ENCODE peak calls at places on chromosomes 3 and 15, in six cellular contexts. One of them, this sample, is unnamed.

GRCh38 chr15:68818671-68819450 is 1.8 kb downstream of the ANP32A start:
- DNase-seq in upper lobe of left lung: peak
- DNase-seq in lower lobe of right lung: peak
- DNase-seq in B cell: peak
- DNase-seq in progenitor cell of endocrine pancreas: peak
- DNase-seq in pancreas: peak
- DNase-seq in this sample: peak

GRCh38 chr3:177111541-177111949 is 85.7 kb downstream of the TBL1XR1 start:
- DNase-seq in lower lobe of right lung: no peak
- DNase-seq in pancreas: no peak
- DNase-seq in B cell: no peak
- DNase-seq in progenitor cell of endocrine pancreas: no peak
- DNase-seq in upper lobe of left lung: no peak
- DNase-seq in this sample: no peak

GRCh38 chr3:143822374-143822773 is 25.9 kb downstream of the SLC9A9 start:
- DNase-seq in lower lobe of right lung: no peak
- DNase-seq in upper lobe of left lung: no peak
- DNase-seq in pancreas: no peak
- DNase-seq in progenitor cell of endocrine pancreas: no peak
- DNase-seq in B cell: no peak
- DNase-seq in this sample: no peak

GRCh38 chr15:95267476-95267875 is 1036.1 kb downstream of the MCTP2 start:
- DNase-seq in pancreas: no peak
- DNase-seq in upper lobe of left lung: no peak
- DNase-seq in B cell: no peak
- DNase-seq in lower lobe of right lung: no peak
- DNase-seq in progenitor cell of endocrine pancreas: no peak
- DNase-seq in this sample: no peak

GRCh38 chr15:79883579-79884203 is 13.1 kb downstream of the MTHFS start:
- DNase-seq in pancreas: no peak
- DNase-seq in B cell: no peak
- DNase-seq in progenitor cell of endocrine pancreas: no peak
- DNase-seq in lower lobe of right lung: no peak
- DNase-seq in upper lobe of left lung: no peak
- DNase-seq in this sample: no peak

GRCh38 chr3:164468055-164468454 is 610.2 kb downstream of the SI start:
- DNase-seq in pancreas: no peak
- DNase-seq in lower lobe of right lung: no peak
- DNase-seq in upper lobe of left lung: no peak
- DNase-seq in progenitor cell of endocrine pancreas: no peak
- DNase-seq in B cell: no peak
- DNase-seq in this sample: no peak

GRCh38 chr15:66954601-66955000 is 110.8 kb upstream of the SMAD3 start:
- DNase-seq in progenitor cell of endocrine pancreas: no peak
- DNase-seq in pancreas: no peak
- DNase-seq in B cell: no peak
- DNase-seq in upper lobe of left lung: no peak
- DNase-seq in lower lobe of right lung: no peak
- DNase-seq in this sample: no peak

GRCh38 chr3:43378066-43378935 is 92.0 kb downstream of the SNRK start:
- DNase-seq in B cell: peak
- DNase-seq in upper lobe of left lung: no peak
- DNase-seq in lower lobe of right lung: no peak
- DNase-seq in progenitor cell of endocrine pancreas: no peak
- DNase-seq in pancreas: no peak
- DNase-seq in this sample: peak

GRCh38 chr3:46692566-46692983 is 904 bp downstream of the ALS2CL start:
- DNase-seq in upper lobe of left lung: peak
- DNase-seq in pancreas: peak
- DNase-seq in progenitor cell of endocrine pancreas: peak
- DNase-seq in lower lobe of right lung: peak
- DNase-seq in B cell: no peak
- DNase-seq in this sample: no peak

GRCh38 chr3:30768703-30769550 is 125.5 kb downstream of the GADL1 start:
- DNase-seq in pancreas: peak
- DNase-seq in B cell: peak
- DNase-seq in lower lobe of right lung: peak
- DNase-seq in upper lobe of left lung: no peak
- DNase-seq in progenitor cell of endocrine pancreas: peak
- DNase-seq in this sample: peak

GRCh38 chr15:101500865-101501551 is 11.5 kb upstream of the PCSK6 start:
- DNase-seq in upper lobe of left lung: no peak
- DNase-seq in lower lobe of right lung: no peak
- DNase-seq in pancreas: no peak
- DNase-seq in progenitor cell of endocrine pancreas: no peak
- DNase-seq in B cell: no peak
- DNase-seq in this sample: peak

GRCh38 chr3:140916603-140917002 is 25.0 kb upstream of the SLC25A36 start:
- DNase-seq in progenitor cell of endocrine pancreas: no peak
- DNase-seq in B cell: no peak
- DNase-seq in upper lobe of left lung: no peak
- DNase-seq in lower lobe of right lung: no peak
- DNase-seq in pancreas: no peak
- DNase-seq in this sample: no peak

GRCh38 chr3:134333522-134334181 is 40.6 kb downstream of the AMOTL2 start:
- DNase-seq in B cell: no peak
- DNase-seq in pancreas: no peak
- DNase-seq in upper lobe of left lung: no peak
- DNase-seq in progenitor cell of endocrine pancreas: no peak
- DNase-seq in lower lobe of right lung: no peak
- DNase-seq in this sample: no peak

GRCh38 chr3:27630892-27631291 is 91.2 kb downstream of the EOMES start:
- DNase-seq in B cell: no peak
- DNase-seq in pancreas: no peak
- DNase-seq in progenitor cell of endocrine pancreas: no peak
- DNase-seq in lower lobe of right lung: no peak
- DNase-seq in upper lobe of left lung: no peak
- DNase-seq in this sample: peak

GRCh38 chr15:99729920-99730319 is 3.3 kb downstream of the LYSMD4 start:
- DNase-seq in pancreas: no peak
- DNase-seq in B cell: no peak
- DNase-seq in upper lobe of left lung: no peak
- DNase-seq in lower lobe of right lung: no peak
- DNase-seq in progenitor cell of endocrine pancreas: no peak
- DNase-seq in this sample: no peak

GRCh38 chr3:118823626-118824025 is 211.0 kb downstream of the IGSF11 start:
- DNase-seq in upper lobe of left lung: no peak
- DNase-seq in B cell: no peak
- DNase-seq in pancreas: no peak
- DNase-seq in lower lobe of right lung: no peak
- DNase-seq in progenitor cell of endocrine pancreas: no peak
- DNase-seq in this sample: no peak

GRCh38 chr15:66789029-66790025 is 87.3 kb downstream of the SMAD6 start:
- DNase-seq in pancreas: no peak
- DNase-seq in progenitor cell of endocrine pancreas: no peak
- DNase-seq in lower lobe of right lung: no peak
- DNase-seq in B cell: peak
- DNase-seq in upper lobe of left lung: no peak
- DNase-seq in this sample: no peak

GRCh38 chr15:75186044-75186443 is 15.6 kb upstream of the C15orf39 start:
- DNase-seq in B cell: no peak
- DNase-seq in pancreas: no peak
- DNase-seq in lower lobe of right lung: no peak
- DNase-seq in upper lobe of left lung: no peak
- DNase-seq in progenitor cell of endocrine pancreas: no peak
- DNase-seq in this sample: no peak

GRCh38 chr15:72521682-72522081 is 47.6 kb downstream of the ARIH1 start:
- DNase-seq in progenitor cell of endocrine pancreas: no peak
- DNase-seq in pancreas: no peak
- DNase-seq in upper lobe of left lung: no peak
- DNase-seq in B cell: no peak
- DNase-seq in lower lobe of right lung: no peak
- DNase-seq in this sample: no peak

GRCh38 chr3:157475921-157476395 is 27.3 kb downstream of the VEPH1 start:
- DNase-seq in lower lobe of right lung: no peak
- DNase-seq in pancreas: no peak
- DNase-seq in B cell: no peak
- DNase-seq in progenitor cell of endocrine pancreas: no peak
- DNase-seq in upper lobe of left lung: no peak
- DNase-seq in this sample: no peak

GRCh38 chr3:121997372-121997771 is 24.7 kb downstream of the ILDR1 start:
- DNase-seq in B cell: no peak
- DNase-seq in lower lobe of right lung: no peak
- DNase-seq in upper lobe of left lung: no peak
- DNase-seq in progenitor cell of endocrine pancreas: no peak
- DNase-seq in pancreas: no peak
- DNase-seq in this sample: no peak

GRCh38 chr3:130645261-130645660 is 101.4 kb downstream of the PIK3R4 start:
- DNase-seq in upper lobe of left lung: no peak
- DNase-seq in B cell: no peak
- DNase-seq in progenitor cell of endocrine pancreas: no peak
- DNase-seq in lower lobe of right lung: no peak
- DNase-seq in pancreas: no peak
- DNase-seq in this sample: no peak

GRCh38 chr3:172449468-172450149 is 1.4 kb upstream of the GHSR start:
- DNase-seq in B cell: no peak
- DNase-seq in pancreas: peak
- DNase-seq in lower lobe of right lung: no peak
- DNase-seq in upper lobe of left lung: peak
- DNase-seq in progenitor cell of endocrine pancreas: peak
- DNase-seq in this sample: no peak

GRCh38 chr3:69986419-69986818 is 13.1 kb upstream of the SAMMSON start:
- DNase-seq in pancreas: no peak
- DNase-seq in lower lobe of right lung: no peak
- DNase-seq in upper lobe of left lung: no peak
- DNase-seq in B cell: peak
- DNase-seq in progenitor cell of endocrine pancreas: no peak
- DNase-seq in this sample: no peak

GRCh38 chr3:62710761-62711160 is 164.5 kb downstream of the CADPS start:
- DNase-seq in upper lobe of left lung: no peak
- DNase-seq in progenitor cell of endocrine pancreas: no peak
- DNase-seq in B cell: no peak
- DNase-seq in lower lobe of right lung: no peak
- DNase-seq in pancreas: no peak
- DNase-seq in this sample: no peak

GRCh38 chr3:124784686-124785382 is 54.6 kb downstream of the UMPS start:
- DNase-seq in lower lobe of right lung: no peak
- DNase-seq in upper lobe of left lung: no peak
- DNase-seq in B cell: no peak
- DNase-seq in pancreas: no peak
- DNase-seq in progenitor cell of endocrine pancreas: no peak
- DNase-seq in this sample: no peak

GRCh38 chr3:78258798-78259197 is 1218.9 kb downstream of the ROBO2 start:
- DNase-seq in progenitor cell of endocrine pancreas: no peak
- DNase-seq in lower lobe of right lung: no peak
- DNase-seq in B cell: no peak
- DNase-seq in pancreas: no peak
- DNase-seq in upper lobe of left lung: no peak
- DNase-seq in this sample: no peak

DNA sequence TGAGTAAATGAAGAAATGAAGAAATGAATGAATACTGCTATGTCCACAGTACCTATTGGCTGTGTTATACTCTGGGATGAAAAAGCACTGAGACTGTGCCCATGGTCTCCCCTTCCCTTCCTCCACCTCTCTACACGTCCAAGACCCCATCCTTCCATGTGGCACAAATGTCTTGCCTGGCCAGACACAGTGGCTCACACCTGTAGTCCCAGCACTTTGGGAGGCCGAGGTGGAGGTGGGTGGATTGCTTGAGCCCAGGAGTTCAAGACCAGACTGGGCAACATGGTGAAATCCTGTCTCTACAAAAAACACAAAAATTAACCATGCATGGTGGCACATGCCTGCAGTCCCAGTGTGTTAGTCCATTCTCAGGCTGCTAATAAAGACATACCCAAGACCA is 200.1 kb downstream of the FAM43A start:
- DNase-seq in B cell: no peak
- DNase-seq in pancreas: no peak
- DNase-seq in upper lobe of left lung: no peak
- DNase-seq in progenitor cell of endocrine pancreas: no peak
- DNase-seq in lower lobe of right lung: no peak
- DNase-seq in this sample: no peak
- TF ChIP-seq CTCF in B cell: no peak
- TF ChIP-seq CTCF in pancreas: no peak
- TF ChIP-seq CTCF in upper lobe of left lung: no peak
- TF ChIP-seq CTCF in progenitor cell of endocrine pancreas: no peak
- TF ChIP-seq CTCF in lower lobe of right lung: no peak
- TF ChIP-seq CTCF in this sample: no peak

GRCh38 chr15:44426975-44427755 is at the start of gene CTDSPL2:
- DNase-seq in B cell: peak
- DNase-seq in progenitor cell of endocrine pancreas: peak
- DNase-seq in pancreas: peak
- DNase-seq in upper lobe of left lung: peak
- DNase-seq in lower lobe of right lung: peak
- DNase-seq in this sample: peak
- TF ChIP-seq CTCF in B cell: peak
- TF ChIP-seq CTCF in progenitor cell of endocrine pancreas: peak
- TF ChIP-seq CTCF in pancreas: no peak
- TF ChIP-seq CTCF in upper lobe of left lung: peak
- TF ChIP-seq CTCF in lower lobe of right lung: peak
- TF ChIP-seq CTCF in this sample: peak

GRCh38 chr15:81547517-81548132 is 173.6 kb upstream of the TMC3 start:
- DNase-seq in progenitor cell of endocrine pancreas: no peak
- DNase-seq in pancreas: no peak
- DNase-seq in B cell: no peak
- DNase-seq in upper lobe of left lung: no peak
- DNase-seq in lower lobe of right lung: no peak
- DNase-seq in this sample: no peak

GRCh38 chr15:81544385-81544784 is 170.4 kb upstream of the TMC3 start:
- DNase-seq in pancreas: no peak
- DNase-seq in upper lobe of left lung: no peak
- DNase-seq in lower lobe of right lung: no peak
- DNase-seq in progenitor cell of endocrine pancreas: no peak
- DNase-seq in B cell: no peak
- DNase-seq in this sample: no peak

GRCh38 chr15:81548350-81549116 is 174.5 kb upstream of the TMC3 start:
- DNase-seq in B cell: no peak
- DNase-seq in upper lobe of left lung: no peak
- DNase-seq in lower lobe of right lung: no peak
- DNase-seq in pancreas: no peak
- DNase-seq in progenitor cell of endocrine pancreas: no peak
- DNase-seq in this sample: no peak
- TF ChIP-seq CTCF in B cell: no peak
- TF ChIP-seq CTCF in upper lobe of left lung: no peak
- TF ChIP-seq CTCF in lower lobe of right lung: no peak
- TF ChIP-seq CTCF in pancreas: no peak
- TF ChIP-seq CTCF in progenitor cell of endocrine pancreas: no peak
- TF ChIP-seq CTCF in this sample: no peak

GRCh38 chr3:55607175-55607574 is 120.1 kb upstream of the WNT5A start:
- DNase-seq in lower lobe of right lung: no peak
- DNase-seq in progenitor cell of endocrine pancreas: no peak
- DNase-seq in pancreas: no peak
- DNase-seq in upper lobe of left lung: no peak
- DNase-seq in B cell: no peak
- DNase-seq in this sample: no peak

GRCh38 chr3:55607844-55608243 is 120.7 kb upstream of the WNT5A start:
- DNase-seq in pancreas: no peak
- DNase-seq in progenitor cell of endocrine pancreas: no peak
- DNase-seq in B cell: no peak
- DNase-seq in upper lobe of left lung: no peak
- DNase-seq in lower lobe of right lung: no peak
- DNase-seq in this sample: peak

GRCh38 chr3:55608266-55608937 is 121.3 kb upstream of the WNT5A start:
- DNase-seq in progenitor cell of endocrine pancreas: no peak
- DNase-seq in B cell: no peak
- DNase-seq in pancreas: no peak
- DNase-seq in lower lobe of right lung: no peak
- DNase-seq in upper lobe of left lung: no peak
- DNase-seq in this sample: no peak

GRCh38 chr3:55605837-55606236 is 118.7 kb upstream of the WNT5A start:
- DNase-seq in B cell: no peak
- DNase-seq in upper lobe of left lung: no peak
- DNase-seq in pancreas: no peak
- DNase-seq in lower lobe of right lung: no peak
- DNase-seq in progenitor cell of endocrine pancreas: no peak
- DNase-seq in this sample: no peak

GRCh38 chr3:55609230-55610100 is 122.4 kb upstream of the WNT5A start:
- DNase-seq in upper lobe of left lung: no peak
- DNase-seq in pancreas: no peak
- DNase-seq in progenitor cell of endocrine pancreas: no peak
- DNase-seq in lower lobe of right lung: no peak
- DNase-seq in B cell: no peak
- DNase-seq in this sample: no peak
- TF ChIP-seq CTCF in upper lobe of left lung: no peak
- TF ChIP-seq CTCF in pancreas: no peak
- TF ChIP-seq CTCF in progenitor cell of endocrine pancreas: no peak
- TF ChIP-seq CTCF in lower lobe of right lung: no peak
- TF ChIP-seq CTCF in B cell: no peak
- TF ChIP-seq CTCF in this sample: no peak

This sample was measured in GM13977.